ENCODE peak calls at places on chromosomes 16 and 17, in nine cellular contexts. D, T, K, F, X, S, N, L and G are unnamed samples.

GRCh38 chr17:77214743-77215142 is 74.0 kb downstream of the SEC14L1 start:
- DNase-seq in L (no peak), K (peak), F (no peak), X (peak), S (no peak), N (peak), D (no peak), T (no peak), G (no peak)

GRCh38 chr16:80015566-80015965 is 415.0 kb upstream of the MAF start:
- DNase-seq in D (no peak), N (peak), K (no peak), F (no peak), L (no peak), T (no peak), X (no peak), S (no peak), G (no peak)

GRCh38 chr17:81832608-81833159 is 407 bp downstream of the MCRIP1 start:
- DNase-seq in T (no peak), D (no peak), X (no peak), L (no peak), N (peak), F (no peak), S (no peak), K (no peak), G (no peak)

GRCh38 chr16:1150511-1150982 is 2.4 kb upstream of the CACNA1H start:
- DNase-seq in X (no peak), N (peak), S (no peak), K (no peak), F (no peak), T (no peak), L (no peak), D (no peak), G (no peak)

GRCh38 chr17:59387351-59388069 is 56.1 kb downstream of the YPEL2 start:
- DNase-seq in S (no peak), L (no peak), X (no peak), D (no peak), F (peak), T (no peak), N (no peak), K (no peak), G (no peak)

GRCh38 chr17:2400474-2400866 is 390 bp downstream of the MNT start:
- DNase-seq in K (peak), S (no peak), X (no peak), N (peak), F (no peak), T (peak), D (no peak), L (no peak), G (peak)

GRCh38 chr16:65534121-65534528 is 412.3 kb upstream of the CDH11 start:
- DNase-seq in D (no peak), S (no peak), X (no peak), F (no peak), L (no peak), N (peak), K (peak), T (no peak), G (no peak)

GRCh38 chr17:79002291-79002690 is 7.3 kb downstream of the CANT1 start:
- DNase-seq in L (no peak), T (no peak), K (no peak), X (no peak), S (no peak), D (no peak), N (no peak), F (peak), G (no peak)

GRCh38 chr16:47081113-47081512 is 62.6 kb downstream of the NETO2 start:
- DNase-seq in K (no peak), D (no peak), S (no peak), T (no peak), F (no peak), N (no peak), X (no peak), L (no peak), G (no peak)

GRCh38 chr17:33725675-33726271 is 432.7 kb upstream of the ASIC2 start:
- DNase-seq in X (no peak), S (peak), K (peak), D (no peak), F (no peak), L (no peak), T (peak), N (peak), G (no peak)

GRCh38 chr16:82603784-82604411 is 22.9 kb upstream of the CDH13 start:
- DNase-seq in F (peak), D (no peak), N (peak), L (no peak), S (peak), X (peak), T (peak), K (peak), G (no peak)

GRCh38 chr16:3259097-3259496 is 2.7 kb upstream of the MEFV start:
- DNase-seq in S (peak), X (no peak), N (peak), K (peak), D (no peak), F (no peak), L (no peak), T (no peak), G (no peak)

GRCh38 chr17:1422907-1423306 is 22.9 kb upstream of the YWHAE start:
- DNase-seq in K (peak), N (peak), D (no peak), L (no peak), F (no peak), X (no peak), T (no peak), S (no peak), G (no peak)

GRCh38 chr16:53952215-53953208 is 248.6 kb downstream of the FTO start:
- DNase-seq in F (no peak), S (no peak), L (no peak), N (no peak), D (no peak), K (peak), X (no peak), T (no peak), G (no peak)

GRCh38 chr17:37700881-37701280 is 44.0 kb downstream of the HNF1B start:
- DNase-seq in F (no peak), N (no peak), S (no peak), L (no peak), T (no peak), K (no peak), X (no peak), D (no peak), G (no peak)

GRCh38 chr17:83069931-83070374 is 9.5 kb upstream of the METRNL start:
- DNase-seq in L (no peak), T (peak), X (no peak), F (no peak), S (no peak), N (no peak), D (no peak), K (no peak), G (no peak)

GRCh38 chr16:46822270-46822669 is 8.7 kb downstream of the C16orf87 start:
- DNase-seq in N (peak), S (no peak), L (no peak), X (no peak), T (no peak), K (peak), D (peak), F (no peak), G (no peak)

GRCh38 chr17:80822021-80822699 is 169.5 kb upstream of the CHMP6 start:
- DNase-seq in K (no peak), L (no peak), S (no peak), T (no peak), F (no peak), X (no peak), D (no peak), N (no peak), G (no peak)

GRCh38 chr16:22162658-22163009 is 328 bp downstream of the SDR42E2 start:
- DNase-seq in F (no peak), D (no peak), T (no peak), K (no peak), S (no peak), N (no peak), X (no peak), L (no peak), G (no peak)

GRCh38 chr17:79568661-79569060 is 42.2 kb downstream of the RBFOX3 start:
- DNase-seq in N (no peak), X (peak), T (no peak), L (no peak), S (no peak), F (no peak), K (no peak), D (no peak), G (no peak)

GRCh38 chr16:74942977-74943918 is 41.7 kb downstream of the WDR59 start:
- DNase-seq in K (no peak), L (no peak), T (no peak), D (no peak), N (no peak), X (no peak), F (no peak), S (no peak), G (no peak)

GRCh38 chr17:40422990-40423611 is 5.4 kb upstream of the TOP2A start:
- DNase-seq in T (no peak), N (no peak), X (no peak), K (no peak), L (peak), S (no peak), D (no peak), F (no peak), G (no peak)

GRCh38 chr17:57927048-57927723 is 28.0 kb downstream of the CUEDC1 start:
- DNase-seq in X (no peak), N (peak), T (peak), F (no peak), D (no peak), K (peak), S (no peak), L (peak), G (no peak)

GRCh38 chr17:73210002-73210678 is 17.3 kb downstream of the COG1 start:
- DNase-seq in K (peak), D (no peak), X (no peak), N (no peak), L (no peak), S (no peak), F (no peak), T (no peak), G (no peak)

GRCh38 chr17:16189791-16190348 is 25.5 kb downstream of the NCOR1 start:
- DNase-seq in T (no peak), D (no peak), S (no peak), L (no peak), F (no peak), N (no peak), X (no peak), K (no peak), G (no peak)

GRCh38 chr17:32927724-32928526 is at the start of gene TMEM98:
- DNase-seq in N (peak), K (peak), X (peak), D (no peak), S (no peak), F (peak), T (peak), L (no peak), G (peak)

GRCh38 chr17:34647511-34647910 is 68.1 kb downstream of the TMEM132E start:
- DNase-seq in N (no peak), X (no peak), T (no peak), S (no peak), D (no peak), K (no peak), F (no peak), L (no peak), G (no peak)

DNA sequence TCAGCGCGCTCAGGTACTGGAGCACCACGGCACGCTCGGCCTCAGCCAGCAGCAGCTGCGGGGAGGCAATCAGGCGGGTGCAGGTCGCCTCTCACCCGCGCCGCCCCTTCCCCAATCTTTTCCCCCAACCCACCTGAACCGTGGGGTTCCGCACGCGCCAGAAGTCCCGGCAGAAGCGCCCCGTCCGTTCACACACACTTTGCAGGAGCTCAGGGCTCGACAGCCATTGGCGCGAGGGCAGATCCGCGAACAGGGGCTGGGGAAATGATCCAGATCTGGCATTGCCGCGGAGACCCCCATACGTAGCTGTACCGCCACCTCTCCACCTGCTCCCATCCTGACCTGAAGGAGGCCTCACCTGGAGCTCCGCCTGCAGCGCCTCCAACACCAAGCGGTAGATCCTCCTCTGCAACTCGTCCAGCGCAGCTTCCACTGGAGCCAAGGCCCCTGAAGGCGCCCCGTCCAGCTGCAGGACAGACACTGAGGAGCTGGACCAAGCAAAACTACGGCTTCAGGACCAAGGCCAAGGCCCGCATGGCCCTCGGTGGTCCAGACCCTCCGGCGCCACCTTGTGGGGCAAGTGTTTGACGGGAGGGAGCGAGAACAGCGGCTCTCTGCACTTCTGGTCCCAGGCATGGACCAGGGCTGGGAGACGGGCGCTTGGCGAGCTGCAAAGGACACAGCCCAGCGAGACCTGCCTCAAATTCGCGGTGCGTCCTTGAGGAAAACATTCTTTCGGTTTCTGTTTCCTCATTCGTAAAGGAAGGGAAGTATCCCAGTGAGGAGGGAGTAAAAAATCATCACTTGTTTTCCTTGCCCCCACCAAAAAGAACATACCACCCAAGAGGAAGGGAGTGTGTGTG is 1.5 kb upstream of the MATCAP1 start:
- DNase-seq in D (no peak), S (peak), K (peak), N (peak), L (peak), X (peak), F (peak), T (peak), G (peak)
- TF ChIP-seq CTCF in D (peak), S (peak), K (peak), N (peak), L (peak), X (peak), F (peak), T (peak), G (peak)

GRCh38 chr16:31335431-31335830 is 19.5 kb upstream of the ITGAX start:
- DNase-seq in T (no peak), L (peak), D (no peak), X (no peak), S (no peak), K (no peak), N (no peak), F (no peak), G (no peak)

GRCh38 chr16:31334934-31335333 is 20.0 kb upstream of the ITGAX start:
- DNase-seq in S (no peak), K (no peak), T (no peak), X (no peak), N (no peak), L (peak), D (no peak), F (no peak), G (no peak)

GRCh38 chr16:31332544-31332943 is 22.4 kb upstream of the ITGAX start:
- DNase-seq in D (no peak), T (no peak), K (no peak), L (no peak), F (no peak), N (no peak), X (no peak), S (no peak), G (no peak)

GRCh38 chr16:31331807-31332301 is 23.1 kb upstream of the ITGAX start:
- DNase-seq in T (no peak), K (no peak), L (peak), D (no peak), N (no peak), X (peak), S (no peak), F (no peak), G (no peak)

GRCh38 chr16:31333686-31334649 is 21.0 kb upstream of the ITGAX start:
- DNase-seq in F (no peak), D (no peak), T (no peak), X (no peak), L (peak), S (no peak), K (peak), N (peak), G (no peak)
- TF ChIP-seq CTCF in F (no peak), D (peak), T (peak), X (no peak), L (peak), S (peak), K (peak), N (peak), G (no peak)

GRCh38 chr16:84739349-84740124 is 39.7 kb downstream of the USP10 start:
- DNase-seq in S (no peak), D (no peak), F (no peak), K (peak), X (no peak), N (peak), T (no peak), L (no peak), G (no peak)
- TF ChIP-seq CTCF in S (no peak), D (no peak), F (no peak), K (no peak), X (no peak), N (peak), T (no peak), L (peak), G (no peak)

DNA sequence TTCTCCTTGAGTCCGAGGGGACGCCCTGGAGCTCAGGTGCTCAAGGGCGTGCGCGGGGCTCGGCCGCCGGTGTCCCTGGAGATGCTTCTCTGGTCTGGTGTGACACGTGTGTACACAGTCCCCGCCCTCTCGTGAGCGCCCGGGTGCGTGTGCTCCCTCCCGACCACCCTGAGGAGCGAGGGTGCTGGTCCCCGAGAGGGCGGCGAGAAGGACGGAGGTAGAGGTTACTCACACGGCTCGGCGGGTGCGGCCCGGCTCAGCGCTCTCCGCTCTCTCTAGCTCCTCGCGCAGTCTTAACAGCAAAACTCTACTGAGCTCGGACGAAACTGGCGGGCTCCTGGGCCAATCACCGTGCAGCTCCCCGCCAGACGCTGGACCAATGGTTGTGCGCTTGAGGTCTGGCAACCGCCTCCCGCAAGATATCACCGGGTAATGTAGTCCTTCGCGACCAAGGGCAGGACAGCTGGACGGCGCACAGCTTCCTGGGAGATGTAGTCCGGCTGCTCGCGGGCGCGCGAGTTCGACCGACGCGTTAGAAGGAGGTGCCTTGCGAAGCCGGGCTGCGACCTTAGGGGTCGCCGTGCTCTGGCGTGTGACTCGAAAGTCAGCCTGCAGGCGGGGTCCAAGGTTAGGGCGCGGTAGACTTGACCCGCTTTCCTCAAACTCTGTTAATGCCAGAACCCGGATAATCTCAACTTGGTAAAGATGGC is at the start of gene SLC25A19:
- DNase-seq in X (peak), K (peak), T (peak), S (peak), L (peak), N (peak), F (peak), D (peak), G (peak)
- TF ChIP-seq CTCF in X (no peak), K (no peak), T (no peak), S (peak), L (no peak), N (peak), F (peak), D (peak), G (no peak)

GRCh38 chr16:68434654-68435210 is 13.6 kb downstream of the SMPD3 start:
- DNase-seq in S (no peak), L (no peak), X (no peak), F (no peak), N (no peak), D (no peak), T (no peak), K (no peak), G (no peak)

GRCh38 chr16:68432701-68433100 is 15.6 kb downstream of the SMPD3 start:
- DNase-seq in L (no peak), K (no peak), X (no peak), T (no peak), F (no peak), D (no peak), S (no peak), N (no peak), G (no peak)

GRCh38 chr16:68433316-68433715 is 15.0 kb downstream of the SMPD3 start:
- DNase-seq in D (no peak), F (no peak), N (no peak), S (no peak), T (no peak), X (no peak), K (no peak), L (no peak), G (no peak)

GRCh38 chr16:68436581-68436980 is 11.7 kb downstream of the SMPD3 start:
- DNase-seq in X (no peak), D (no peak), T (no peak), S (no peak), L (no peak), F (no peak), N (no peak), K (no peak), G (no peak)
- TF ChIP-seq CTCF in X (no peak), D (peak), T (peak), S (no peak), L (peak), F (no peak), N (peak), K (peak), G (peak)

GRCh38 chr17:5191541-5192417 is at the start of gene ZNF594:
- DNase-seq in T (peak), L (peak), N (peak), D (peak), F (peak), S (peak), X (peak), K (peak), G (peak)
- TF ChIP-seq CTCF in T (peak), L (peak), N (peak), D (peak), F (peak), S (peak), X (peak), K (peak), G (no peak)

GRCh38 chr16:13552062-13552959 is 367.6 kb upstream of the ERCC4 start:
- DNase-seq in N (no peak), K (no peak), S (no peak), X (no peak), T (no peak), D (peak), L (peak), F (no peak), G (no peak)
- TF ChIP-seq CTCF in N (no peak), K (no peak), S (no peak), X (no peak), T (no peak), D (no peak), L (no peak), F (no peak), G (no peak)

GRCh38 chr17:41917957-41918391 is 777 bp downstream of the ACLY start:
- DNase-seq in N (no peak), S (peak), X (no peak), T (peak), D (no peak), L (peak), F (peak), K (peak), G (peak)
- TF ChIP-seq CTCF in N (no peak), S (no peak), X (no peak), T (no peak), D (no peak), L (no peak), F (no peak), K (no peak), G (no peak)

GRCh38 chr17:8630802-8631553 is 453 bp upstream of the MYH10 start:
- DNase-seq in L (peak), T (peak), F (peak), X (peak), N (peak), D (peak), K (peak), S (peak), G (peak)
- TF ChIP-seq CTCF in L (peak), T (peak), F (peak), X (peak), N (no peak), D (no peak), K (no peak), S (no peak), G (no peak)

GRCh38 chr16:58695368-58695767 is 10.8 kb upstream of the SLC38A7 start:
- DNase-seq in F (no peak), D (no peak), S (no peak), K (no peak), N (no peak), X (no peak), L (no peak), T (no peak), G (no peak)
- TF ChIP-seq CTCF in F (no peak), D (no peak), S (no peak), K (no peak), N (no peak), X (no peak), L (no peak), T (no peak), G (no peak)